ENCODE peak calls at places on chromosomes 12 and 14, in ten cellular contexts. P is fibroblast of mammary gland, T is coronary artery, O is WTC11, I is esophagus muscularis mucosa, Z is progenitor cell of endocrine pancreas, B is psoas muscle, X is testis, U is heart left ventricle, Q is hepatocyte. S is an unnamed sample.

GRCh38 chr14:35403085-35403396 is 1.5 kb downstream of the NFKBIA start:
- DNase-seq in P (peak; percentile 62), T (no peak), O (no peak), I (no peak), Z (no peak), B (peak; percentile 44), X (no peak), U (no peak), Q (peak; percentile 33), S (no peak)

GRCh38 chr12:43992856-43993255 is 157.0 kb downstream of the TMEM117 start:
- DNase-seq in P (no peak), T (no peak), O (no peak), I (no peak), Z (no peak), B (no peak), X (no peak), U (no peak), Q (no peak), S (no peak)

GRCh38 chr12:101761347-101761746 is 22.1 kb upstream of the SYCP3 start:
- DNase-seq in P (no peak), T (no peak), O (no peak), I (no peak), Z (no peak), B (no peak), X (no peak), U (no peak), Q (no peak), S (no peak)

GRCh38 chr12:103085541-103085940 is 128.1 kb downstream of the ASCL1 start:
- DNase-seq in P (no peak), T (no peak), O (no peak), I (no peak), Z (no peak), B (no peak), X (no peak), U (no peak), Q (no peak), S (no peak)

GRCh38 chr14:55088356-55088755 is 36.9 kb downstream of the MAPK1IP1L start:
- DNase-seq in P (no peak), T (no peak), O (no peak), I (no peak), Z (no peak), B (no peak), X (no peak), U (no peak), Q (no peak), S (no peak)

GRCh38 chr12:45216297-45216982 is 545 bp downstream of the ANO6 start:
- DNase-seq in P (peak; percentile 34), T (peak; percentile 79), O (peak; percentile 62), I (peak; percentile 94), Z (peak; percentile 30), B (peak; percentile 59), X (peak; percentile 56), U (peak; percentile 77), Q (peak; percentile 70), S (no peak)

GRCh38 chr12:118432812-118433540 is 56.6 kb downstream of the SUDS3 start:
- DNase-seq in P (no peak), T (no peak), O (no peak), I (no peak), Z (no peak), B (no peak), X (no peak), U (no peak), Q (peak; percentile 45), S (no peak)

GRCh38 chr14:95668235-95668772 is 17.9 kb upstream of the TCL1B start:
- DNase-seq in P (no peak), T (no peak), O (no peak), I (no peak), Z (no peak), B (no peak), X (no peak), U (no peak), Q (no peak), S (no peak)

GRCh38 chr12:6097384-6097783 is 27.1 kb downstream of the VWF start:
- DNase-seq in P (peak; percentile 87), T (no peak), O (no peak), I (no peak), Z (no peak), B (no peak), X (no peak), U (no peak), Q (no peak), S (no peak)

GRCh38 chr14:26191123-26191522 is 406.7 kb downstream of the NOVA1 start:
- DNase-seq in P (peak; percentile 60), T (no peak), O (no peak), I (no peak), Z (no peak), B (no peak), X (no peak), U (no peak), Q (no peak), S (no peak)

DNA sequence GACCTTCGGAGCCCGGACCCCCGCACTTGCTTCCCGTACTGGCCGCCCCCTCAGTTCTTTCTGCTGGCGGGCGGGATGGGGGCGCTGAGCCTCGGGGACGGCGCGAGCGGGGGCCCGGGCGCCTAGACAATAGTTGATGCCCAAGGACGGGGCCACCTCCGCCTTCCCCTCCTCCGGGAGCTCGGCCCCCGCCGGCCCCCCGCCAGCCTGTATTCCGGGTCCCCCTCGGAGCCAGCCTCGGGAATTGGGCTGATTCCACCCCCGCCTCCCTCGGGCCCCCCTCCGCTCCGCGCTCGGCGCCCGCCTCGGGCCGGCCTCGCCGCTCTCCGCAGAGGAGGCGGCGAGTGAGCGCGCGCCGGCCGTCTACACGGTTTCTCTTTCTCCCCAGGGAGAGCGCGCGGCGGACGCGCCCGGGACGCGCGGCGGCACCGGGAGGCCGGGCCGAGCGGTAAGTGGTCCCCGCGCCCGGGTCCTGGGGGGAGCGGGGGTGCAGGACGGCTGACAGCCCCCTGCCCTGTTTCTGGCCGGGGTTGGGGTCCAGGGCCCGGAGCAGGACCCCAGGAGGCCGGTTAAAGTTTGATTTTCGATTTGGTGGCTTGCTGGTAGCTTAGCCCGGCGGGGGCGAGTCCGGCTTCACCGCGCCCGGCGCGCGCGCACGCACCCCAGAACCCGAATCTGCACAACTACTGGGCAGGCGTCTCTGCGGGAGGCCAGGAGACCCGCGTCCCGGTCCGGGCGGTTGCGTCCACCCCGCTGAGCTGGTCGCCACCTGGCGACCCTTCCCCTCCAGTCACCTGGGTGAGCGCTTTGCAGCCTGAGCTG is 413.7 kb downstream of the PCNX1 start:
- DNase-seq in P (peak; percentile 39), T (peak; percentile 86), O (peak; percentile 51), I (no peak), Z (peak; percentile 46), B (peak; percentile 63), X (peak; percentile 51), U (peak; percentile 85), Q (peak; percentile 86), S (no peak)
- TF ChIP-seq CTCF in P (no peak), T (no peak), O (no peak), I (no peak), Z (peak; percentile 41), B (no peak), X (no peak), U (no peak), Q (peak; percentile 7), S (no peak)

GRCh38 chr12:64392221-64392620 is 1.7 kb upstream of the C12orf56 start:
- DNase-seq in P (peak; percentile 71), T (no peak), O (no peak), I (no peak), Z (no peak), B (no peak), X (no peak), U (no peak), Q (peak; percentile 49), S (no peak)
- TF ChIP-seq CTCF in P (peak; percentile 42), T (no peak), O (no peak), I (no peak), Z (peak; percentile 51), B (no peak), X (peak; percentile 9), U (no peak), Q (peak; percentile 39), S (peak; percentile 31)

DNA sequence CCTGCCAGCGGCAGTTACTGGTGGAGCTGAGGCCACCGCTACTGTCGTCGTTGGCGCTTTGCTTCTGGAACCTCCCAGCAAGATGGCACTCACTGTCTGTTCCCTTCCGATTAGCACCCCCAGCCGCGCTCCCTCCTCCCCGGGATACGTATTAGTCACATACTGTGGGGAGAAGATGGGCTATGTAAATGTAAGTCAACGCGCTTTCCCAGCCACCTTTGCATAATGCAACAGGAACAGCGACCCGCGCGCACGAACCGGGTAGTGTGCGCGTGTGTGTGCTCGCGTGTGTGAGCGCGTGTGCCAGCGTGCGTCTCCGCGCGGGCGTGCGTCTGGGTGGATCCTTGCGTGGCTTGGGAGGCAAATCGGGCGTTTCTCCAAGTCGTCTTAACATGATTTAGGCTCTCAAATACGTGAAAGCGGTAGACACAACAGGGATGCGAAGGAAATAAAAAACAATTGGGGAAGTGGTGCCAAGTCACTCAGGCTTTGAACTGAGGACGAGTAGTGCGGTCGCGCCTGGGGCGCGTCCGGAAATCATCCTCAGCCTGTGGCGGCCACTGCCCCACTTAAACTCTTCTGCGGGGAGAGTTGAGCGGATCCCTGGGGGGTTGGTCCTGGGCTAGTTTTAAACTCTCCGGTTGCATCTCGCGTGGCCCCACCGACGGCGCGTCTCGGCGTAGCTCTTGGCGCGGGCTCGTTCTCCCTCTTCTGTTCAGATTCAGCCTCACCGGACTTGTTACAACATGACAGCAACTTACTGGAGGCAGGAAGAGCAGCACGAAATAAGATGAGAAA is 1.8 kb downstream of the FLRT2 start:
- DNase-seq in P (peak; percentile 85), T (peak; percentile 76), O (peak; percentile 68), I (no peak), Z (peak; percentile 15), B (peak; percentile 63), X (peak; percentile 81), U (peak; percentile 70), Q (peak; percentile 84), S (no peak)
- TF ChIP-seq CTCF in P (peak; percentile 27), T (no peak), O (no peak), I (peak; percentile 3), Z (peak; percentile 30), B (peak; percentile 11), X (no peak), U (no peak), Q (peak; percentile 59), S (peak; percentile 37)

GRCh38 chr14:68921666-68922065 is 57.4 kb downstream of the ACTN1 start:
- DNase-seq in P (no peak), T (no peak), O (no peak), I (no peak), Z (no peak), B (no peak), X (no peak), U (no peak), Q (no peak), S (no peak)
- TF ChIP-seq CTCF in P (no peak), T (no peak), O (no peak), I (no peak), Z (no peak), B (no peak), X (no peak), U (no peak), Q (peak; percentile 5), S (no peak)

GRCh38 chr12:50285253-50285652 is 1.9 kb upstream of the LIMA1 start:
- DNase-seq in P (no peak), T (no peak), O (no peak), I (no peak), Z (no peak), B (no peak), X (no peak), U (no peak), Q (no peak), S (no peak)
- TF ChIP-seq CTCF in P (no peak), T (no peak), O (no peak), I (no peak), Z (no peak), B (no peak), X (no peak), U (no peak), Q (no peak), S (no peak)